ENCODE peak calls at places on chromosome 4, in five cellular contexts. One of them, this sample, is unnamed.

GRCh38 chr4:137909910-137910309 is 332.2 kb downstream of the SLC7A11 start:
- DNase-seq in tibial artery: no peak
- DNase-seq in Calu3: peak
- DNase-seq in CD4-positive, alpha-beta T cell: no peak
- DNase-seq in dorsolateral prefrontal cortex: no peak
- DNase-seq in this sample: no peak

GRCh38 chr4:141413366-141413765 is 192.7 kb downstream of the ZNF330 start:
- DNase-seq in tibial artery: no peak
- DNase-seq in Calu3: no peak
- DNase-seq in CD4-positive, alpha-beta T cell: no peak
- DNase-seq in dorsolateral prefrontal cortex: no peak
- DNase-seq in this sample: no peak

GRCh38 chr4:24704152-24704551 is 91.2 kb upstream of the SOD3 start:
- DNase-seq in tibial artery: no peak
- DNase-seq in Calu3: no peak
- DNase-seq in CD4-positive, alpha-beta T cell: no peak
- DNase-seq in dorsolateral prefrontal cortex: no peak
- DNase-seq in this sample: no peak

GRCh38 chr4:113293043-113293560 is 243.6 kb downstream of the ANK2 start:
- DNase-seq in tibial artery: no peak
- DNase-seq in Calu3: no peak
- DNase-seq in CD4-positive, alpha-beta T cell: no peak
- DNase-seq in dorsolateral prefrontal cortex: no peak
- DNase-seq in this sample: no peak

GRCh38 chr4:103994059-103994458 is 274.3 kb upstream of the TACR3 start:
- DNase-seq in tibial artery: no peak
- DNase-seq in Calu3: no peak
- DNase-seq in CD4-positive, alpha-beta T cell: no peak
- DNase-seq in dorsolateral prefrontal cortex: no peak
- DNase-seq in this sample: no peak

GRCh38 chr4:147788791-147789190 is 56.9 kb downstream of the ARHGAP10 start:
- DNase-seq in tibial artery: no peak
- DNase-seq in Calu3: no peak
- DNase-seq in CD4-positive, alpha-beta T cell: no peak
- DNase-seq in dorsolateral prefrontal cortex: no peak
- DNase-seq in this sample: no peak

GRCh38 chr4:38160487-38161207 is 200.4 kb downstream of the PTTG2 start:
- DNase-seq in tibial artery: peak
- DNase-seq in Calu3: peak
- DNase-seq in CD4-positive, alpha-beta T cell: peak
- DNase-seq in dorsolateral prefrontal cortex: no peak
- DNase-seq in this sample: peak

GRCh38 chr4:84615355-84615754 is 32.4 kb downstream of the CDS1 start:
- DNase-seq in tibial artery: no peak
- DNase-seq in Calu3: no peak
- DNase-seq in CD4-positive, alpha-beta T cell: no peak
- DNase-seq in dorsolateral prefrontal cortex: no peak
- DNase-seq in this sample: no peak

GRCh38 chr4:138320856-138321255 is 78.7 kb upstream of the SLC7A11 start:
- DNase-seq in tibial artery: no peak
- DNase-seq in Calu3: no peak
- DNase-seq in CD4-positive, alpha-beta T cell: no peak
- DNase-seq in dorsolateral prefrontal cortex: no peak
- DNase-seq in this sample: no peak

GRCh38 chr4:91729851-91730250 is 573.9 kb upstream of the GRID2 start:
- DNase-seq in tibial artery: no peak
- DNase-seq in Calu3: no peak
- DNase-seq in CD4-positive, alpha-beta T cell: no peak
- DNase-seq in dorsolateral prefrontal cortex: no peak
- DNase-seq in this sample: no peak

GRCh38 chr4:708631-708933 is 3.0 kb downstream of the PCGF3 start:
- DNase-seq in tibial artery: no peak
- DNase-seq in Calu3: no peak
- DNase-seq in CD4-positive, alpha-beta T cell: no peak
- DNase-seq in dorsolateral prefrontal cortex: no peak
- DNase-seq in this sample: no peak

GRCh38 chr4:152357206-152357605 is 178.7 kb downstream of the FBXW7 start:
- DNase-seq in tibial artery: peak
- DNase-seq in Calu3: no peak
- DNase-seq in CD4-positive, alpha-beta T cell: no peak
- DNase-seq in dorsolateral prefrontal cortex: no peak
- DNase-seq in this sample: peak

GRCh38 chr4:181784881-181785280 is 458.3 kb upstream of the TENM3 start:
- DNase-seq in tibial artery: no peak
- DNase-seq in Calu3: no peak
- DNase-seq in CD4-positive, alpha-beta T cell: no peak
- DNase-seq in dorsolateral prefrontal cortex: no peak
- DNase-seq in this sample: no peak

GRCh38 chr4:36244257-36245084 is at the start of gene ARAP2:
- DNase-seq in tibial artery: peak
- DNase-seq in Calu3: peak
- DNase-seq in CD4-positive, alpha-beta T cell: peak
- DNase-seq in dorsolateral prefrontal cortex: peak
- DNase-seq in this sample: peak

GRCh38 chr4:38821739-38822138 is 17.1 kb upstream of the TLR1 start:
- DNase-seq in tibial artery: no peak
- DNase-seq in Calu3: no peak
- DNase-seq in CD4-positive, alpha-beta T cell: no peak
- DNase-seq in dorsolateral prefrontal cortex: no peak
- DNase-seq in this sample: no peak

GRCh38 chr4:1991087-1991486 is 17.7 kb downstream of the NELFA start:
- DNase-seq in tibial artery: no peak
- DNase-seq in Calu3: no peak
- DNase-seq in CD4-positive, alpha-beta T cell: no peak
- DNase-seq in dorsolateral prefrontal cortex: peak
- DNase-seq in this sample: no peak

GRCh38 chr4:80266902-80267380 is 477 bp downstream of the FGF5 start:
- DNase-seq in tibial artery: no peak
- DNase-seq in Calu3: no peak
- DNase-seq in CD4-positive, alpha-beta T cell: no peak
- DNase-seq in dorsolateral prefrontal cortex: no peak
- DNase-seq in this sample: no peak
- TF ChIP-seq CTCF in tibial artery: no peak
- TF ChIP-seq CTCF in Calu3: no peak
- TF ChIP-seq CTCF in CD4-positive, alpha-beta T cell: no peak
- TF ChIP-seq CTCF in dorsolateral prefrontal cortex: no peak
- TF ChIP-seq CTCF in this sample: no peak

GRCh38 chr4:165378763-165379631 is at the start of gene CPE:
- DNase-seq in tibial artery: peak
- DNase-seq in Calu3: peak
- DNase-seq in CD4-positive, alpha-beta T cell: peak
- DNase-seq in dorsolateral prefrontal cortex: peak
- DNase-seq in this sample: peak
- TF ChIP-seq CTCF in tibial artery: peak
- TF ChIP-seq CTCF in Calu3: peak
- TF ChIP-seq CTCF in CD4-positive, alpha-beta T cell: no peak
- TF ChIP-seq CTCF in dorsolateral prefrontal cortex: peak
- TF ChIP-seq CTCF in this sample: peak

DNA sequence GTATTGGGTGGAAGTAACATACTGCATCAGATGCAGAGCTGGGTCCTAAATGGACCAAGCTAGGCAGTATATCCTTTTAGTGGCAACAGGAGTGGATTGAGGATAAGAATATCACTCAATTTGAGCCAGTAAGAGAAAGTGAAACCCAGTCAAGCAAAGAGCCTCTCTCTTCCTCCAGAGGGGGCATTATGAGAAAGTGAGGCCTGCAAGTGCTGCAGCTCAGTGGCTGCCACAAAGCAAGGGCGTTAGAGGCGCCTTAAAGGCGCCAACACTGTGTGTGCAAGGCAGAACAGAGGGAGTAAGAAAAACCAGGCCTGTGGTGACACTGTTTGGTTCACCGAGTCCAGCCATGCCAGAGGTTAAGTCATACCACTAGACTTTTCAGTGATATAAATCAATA is 17.5 kb downstream of the STX18 start:
- DNase-seq in tibial artery: no peak
- DNase-seq in Calu3: no peak
- DNase-seq in CD4-positive, alpha-beta T cell: no peak
- DNase-seq in dorsolateral prefrontal cortex: no peak
- DNase-seq in this sample: no peak
- TF ChIP-seq CTCF in tibial artery: no peak
- TF ChIP-seq CTCF in Calu3: no peak
- TF ChIP-seq CTCF in CD4-positive, alpha-beta T cell: no peak
- TF ChIP-seq CTCF in dorsolateral prefrontal cortex: no peak
- TF ChIP-seq CTCF in this sample: no peak

GRCh38 chr4:26860157-26860921 is at the start of gene STIM2:
- DNase-seq in tibial artery: peak
- DNase-seq in Calu3: peak
- DNase-seq in CD4-positive, alpha-beta T cell: peak
- DNase-seq in dorsolateral prefrontal cortex: peak
- DNase-seq in this sample: peak
- TF ChIP-seq CTCF in tibial artery: peak
- TF ChIP-seq CTCF in Calu3: no peak
- TF ChIP-seq CTCF in CD4-positive, alpha-beta T cell: peak
- TF ChIP-seq CTCF in dorsolateral prefrontal cortex: no peak
- TF ChIP-seq CTCF in this sample: peak

GRCh38 chr4:97395980-97396562 is 747.2 kb downstream of the STPG2 start:
- DNase-seq in tibial artery: no peak
- DNase-seq in Calu3: no peak
- DNase-seq in CD4-positive, alpha-beta T cell: no peak
- DNase-seq in dorsolateral prefrontal cortex: no peak
- DNase-seq in this sample: no peak

GRCh38 chr4:97394653-97395052 is 748.6 kb downstream of the STPG2 start:
- DNase-seq in tibial artery: no peak
- DNase-seq in Calu3: no peak
- DNase-seq in CD4-positive, alpha-beta T cell: no peak
- DNase-seq in dorsolateral prefrontal cortex: no peak
- DNase-seq in this sample: no peak
- TF ChIP-seq CTCF in tibial artery: no peak
- TF ChIP-seq CTCF in Calu3: no peak
- TF ChIP-seq CTCF in CD4-positive, alpha-beta T cell: no peak
- TF ChIP-seq CTCF in dorsolateral prefrontal cortex: no peak
- TF ChIP-seq CTCF in this sample: no peak